ENCODE peak calls at places on chromosomes 16 and 17, in eight cellular contexts. B is breast epithelium, F is endothelial cell of umbilical vein, W is GM23338, G is stomach, D is GM12878, R is H1, C is suprapubic skin. I is an unnamed sample.

GRCh38 chr16:48353565-48354163 is 31.5 kb downstream of the SIAH1 start:
- DNase-seq in D (peak; percentile 37), W (peak; percentile 95), F (peak; percentile 75), G (peak; percentile 63), R (peak; percentile 63), B (no peak), C (no peak), I (peak; percentile 66)

GRCh38 chr16:21963887-21964286 is 10.7 kb downstream of the UQCRC2 start:
- DNase-seq in B (no peak), D (no peak), C (no peak), W (no peak), R (no peak), F (no peak), G (no peak), I (no peak)

GRCh38 chr17:55177159-55177913 is 87.4 kb upstream of the HLF start:
- DNase-seq in F (peak; percentile 89), W (peak; percentile 62), B (no peak), D (no peak), C (no peak), R (no peak), G (no peak), I (no peak)

GRCh38 chr16:75319513-75320401 is 68.3 kb upstream of the BCAR1 start:
- DNase-seq in C (no peak), R (no peak), F (peak; percentile 52), B (no peak), D (peak; percentile 78), G (no peak), W (no peak), I (no peak)

GRCh38 chr17:18039535-18040286 is 503 bp downstream of the GID4 start:
- DNase-seq in D (no peak), W (peak; percentile 63), F (peak; percentile 17), R (peak; percentile 56), C (no peak), B (no peak), G (peak; percentile 56), I (peak; percentile 41)

GRCh38 chr16:73746554-73746953 is 550.1 kb upstream of the PSMD7 start:
- DNase-seq in F (no peak), G (no peak), W (no peak), D (no peak), B (no peak), R (no peak), C (no peak), I (no peak)

GRCh38 chr17:36901506-36901905 is 35.8 kb upstream of the LHX1 start:
- DNase-seq in R (no peak), D (no peak), F (no peak), B (no peak), G (no peak), C (no peak), W (peak; percentile 53), I (no peak)

GRCh38 chr17:72467841-72468653 is 347.2 kb downstream of the SOX9 start:
- DNase-seq in R (no peak), W (peak; percentile 50), D (no peak), G (peak; percentile 77), B (peak; percentile 73), C (no peak), F (no peak), I (peak; percentile 87)

GRCh38 chr17:17060930-17061329 is 18.7 kb downstream of the MPRIP start:
- DNase-seq in C (no peak), G (no peak), R (no peak), D (no peak), F (no peak), W (no peak), B (peak; percentile 17), I (no peak)

GRCh38 chr17:28702752-28703150 is 8.9 kb downstream of the PROCA1 start:
- DNase-seq in F (no peak), B (no peak), R (no peak), C (no peak), D (no peak), W (no peak), G (no peak), I (no peak)

GRCh38 chr17:28700278-28700677 is 11.4 kb downstream of the PROCA1 start:
- DNase-seq in C (no peak), B (no peak), R (no peak), F (no peak), D (no peak), G (no peak), W (no peak), I (no peak)

GRCh38 chr17:28701987-28702751 is 9.5 kb downstream of the PROCA1 start:
- DNase-seq in F (no peak), W (no peak), B (no peak), D (no peak), G (no peak), R (no peak), C (no peak), I (no peak)

GRCh38 chr17:28700830-28701492 is 10.7 kb downstream of the PROCA1 start:
- DNase-seq in R (no peak), D (no peak), B (no peak), G (no peak), C (no peak), W (no peak), F (no peak), I (no peak)

DNA sequence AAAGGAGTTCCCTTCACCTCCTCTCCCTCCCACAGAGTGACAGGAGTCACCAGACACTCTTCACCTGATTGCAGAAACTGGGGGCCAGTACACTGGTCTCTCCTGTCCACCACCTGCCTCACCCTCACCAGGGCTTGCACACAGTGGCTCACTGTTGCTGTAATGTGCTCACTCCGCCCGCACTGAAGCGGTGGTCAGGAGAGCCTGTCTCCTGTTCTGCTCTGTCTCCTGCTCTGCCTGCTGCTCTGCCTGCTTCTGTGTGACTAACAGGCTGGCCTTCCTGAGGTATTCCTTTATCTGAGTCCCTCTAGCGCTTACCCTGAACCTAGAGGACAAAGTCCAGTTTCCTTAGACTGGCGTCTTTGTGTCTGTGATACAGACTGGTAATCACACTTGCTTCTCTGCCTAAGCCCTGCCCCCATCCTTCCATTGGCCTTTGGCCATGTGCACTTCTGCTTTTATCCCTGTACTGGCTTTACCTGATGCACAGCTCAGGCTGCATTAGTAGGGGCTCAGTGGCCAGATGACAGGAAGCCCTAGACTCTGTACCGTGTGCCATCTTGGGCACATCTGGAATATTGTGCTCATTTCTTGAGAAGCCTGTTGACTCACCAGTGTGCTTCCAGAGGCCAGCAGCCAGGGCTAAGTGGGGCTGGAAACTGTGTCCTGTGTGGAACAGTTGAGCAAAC is 13.3 kb downstream of the PROCA1 start:
- DNase-seq in W (no peak), F (no peak), R (no peak), D (no peak), C (no peak), G (peak; percentile 76), B (no peak), I (peak; percentile 87)
- TF ChIP-seq POLR2AphosphoS5 in W (no peak), F (no peak), R (no peak), D (no peak), C (no peak), G (peak; percentile 81), B (no peak), I (peak; percentile 93)

GRCh38 chr17:81921531-81921862 is 3.5 kb upstream of the SIRT7 start:
- DNase-seq in C (no peak), D (no peak), W (no peak), G (no peak), R (no peak), F (no peak), B (no peak), I (no peak)
- H3K4me1 ChIP-seq in C (peaks cover 81% of the 10 kb centered on the region), D (peaks cover 18% of the 10 kb centered on the region), W (peaks cover 36% of the 10 kb centered on the region), G (peaks cover 97% of the 10 kb centered on the region), R (peaks cover 42% of the 10 kb centered on the region), F (peaks cover 24% of the 10 kb centered on the region), B (peaks cover 12% of the 10 kb centered on the region), I (peaks cover 89% of the 10 kb centered on the region)

GRCh38 chr17:81345211-81346089 is 49.8 kb upstream of the BAHCC1 start:
- DNase-seq in G (peak; percentile 92), F (peak; percentile 86), D (no peak), R (peak; percentile 88), W (peak; percentile 78), C (peak; percentile 96), B (peak; percentile 86), I (peak; percentile 89)

GRCh38 chr17:81346908-81347349 is 48.3 kb upstream of the BAHCC1 start:
- DNase-seq in D (no peak), W (no peak), F (no peak), G (no peak), B (no peak), R (no peak), C (no peak), I (no peak)

GRCh38 chr17:81347437-81347836 is 47.8 kb upstream of the BAHCC1 start:
- DNase-seq in G (no peak), F (no peak), R (no peak), C (no peak), W (no peak), B (no peak), D (no peak), I (no peak)

GRCh38 chr17:81348097-81349055 is 46.9 kb upstream of the BAHCC1 start:
- DNase-seq in G (peak; percentile 84), B (no peak), D (no peak), R (no peak), W (no peak), F (no peak), C (no peak), I (peak; percentile 73)

DNA sequence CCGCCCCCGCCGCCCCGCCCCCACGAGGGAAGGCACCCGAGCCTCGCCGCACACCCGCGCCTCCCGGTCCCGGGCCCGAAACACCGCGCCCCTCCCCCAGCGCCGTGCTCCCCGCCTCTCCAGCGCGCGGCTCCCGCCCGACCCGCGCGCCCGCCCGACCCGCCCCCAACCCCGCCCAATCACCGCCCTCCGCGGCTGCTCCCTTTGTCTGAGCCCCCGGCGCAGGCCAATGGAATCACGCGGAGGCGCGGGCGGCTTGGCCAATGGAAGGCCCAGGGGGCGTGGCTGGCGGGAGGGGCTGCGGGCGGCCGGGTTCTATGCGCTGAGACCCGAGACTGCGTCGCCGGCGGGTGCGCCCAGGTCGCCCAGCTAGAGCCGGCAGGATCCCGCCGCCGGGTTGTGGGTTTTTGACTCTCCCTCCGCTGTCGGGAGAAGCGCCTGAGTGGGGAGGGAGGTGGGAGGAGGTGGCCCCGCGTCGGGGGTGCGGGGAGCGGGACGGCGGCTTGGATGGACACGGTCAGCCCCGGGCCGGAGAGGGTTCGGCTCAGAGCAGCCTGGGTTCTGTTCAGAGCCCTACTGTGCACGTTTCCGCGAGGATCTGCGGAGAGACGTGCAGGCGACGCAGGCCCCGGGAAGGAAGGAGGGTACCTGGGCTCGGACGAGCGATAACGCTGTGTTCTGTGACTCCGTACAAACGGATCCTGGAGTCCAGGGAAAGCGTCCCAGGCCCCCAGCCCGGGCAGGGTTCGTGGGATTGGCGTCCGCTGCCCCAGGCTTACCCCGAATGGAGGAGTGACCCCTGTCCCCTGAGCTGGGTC is 49.0 kb upstream of the BAHCC1 start:
- DNase-seq in F (peak; percentile 95), W (peak; percentile 99), C (peak; percentile 100), R (peak; percentile 98), G (peak; percentile 99), D (peak; percentile 45), B (peak; percentile 99), I (peak; percentile 99)
- TF ChIP-seq POLR2AphosphoS5 in F (peak; percentile 61), W (peak; percentile 84), C (no peak), R (peak; percentile 23), G (peak; percentile 96), D (no peak), B (peak; percentile 73), I (peak; percentile 89)

DNA sequence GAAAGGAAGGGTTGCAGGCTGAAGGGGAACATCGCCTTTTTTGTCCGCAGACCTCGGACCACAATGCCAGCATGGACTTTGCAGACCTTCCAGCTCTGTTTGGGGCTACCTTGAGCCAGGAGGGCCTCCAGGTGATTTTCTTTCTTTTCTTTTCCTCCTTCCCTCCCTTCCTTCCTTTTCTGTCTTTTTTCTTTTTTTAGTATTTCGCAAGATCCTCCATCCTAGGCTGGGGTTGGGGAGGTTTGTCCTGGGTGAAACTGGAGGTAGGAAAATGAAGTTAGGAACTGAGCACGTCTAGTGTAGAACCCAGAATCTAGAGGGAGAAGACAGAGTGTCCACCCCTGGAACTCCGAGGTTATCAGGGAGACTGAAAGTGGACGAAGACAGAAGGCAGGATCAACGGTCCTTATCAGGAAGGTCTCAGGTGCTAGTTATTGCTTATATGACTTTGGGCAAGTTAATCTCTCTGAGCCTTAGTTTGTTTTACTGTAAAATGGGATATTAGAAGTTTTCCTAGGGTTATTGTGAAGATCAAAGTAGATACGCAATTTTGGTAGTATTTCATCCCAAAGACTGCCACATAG is 1.1 kb downstream of the RNF167 start:
- DNase-seq in G (no peak), W (no peak), B (no peak), F (no peak), C (no peak), D (no peak), R (no peak), I (no peak)
- H3K4me1 ChIP-seq in G (peaks cover 73% of the 10 kb centered on the region), W (peaks cover 34% of the 10 kb centered on the region), B (peaks cover 23% of the 10 kb centered on the region), F (peaks cover 31% of the 10 kb centered on the region), C (peaks cover 68% of the 10 kb centered on the region), D (peaks cover 46% of the 10 kb centered on the region), R (peaks cover 11% of the 10 kb centered on the region), I (peaks cover 43% of the 10 kb centered on the region)